ENCODE peak calls at places on chromosomes 11 and 22, in six cellular contexts. T is HCT116, O is Panc1, D is SK-N-SH, K is K562, F is GM23338. B is an unnamed sample.

GRCh38 chr11:12066056-12066798 is 44.2 kb upstream of the MICAL2 start:
- DNase-seq in T (peak), O (peak), D (no peak), K (no peak), F (no peak), B (peak)

GRCh38 chr22:47198801-47199251 is 436.4 kb downstream of the TBC1D22A start:
- DNase-seq in T (no peak), O (no peak), D (peak), K (no peak), F (no peak), B (no peak)

GRCh38 chr11:122786896-122787295 is 51.4 kb upstream of the CRTAM start:
- DNase-seq in T (no peak), O (no peak), D (no peak), K (no peak), F (no peak), B (no peak)

GRCh38 chr11:120883404-120884135 is 140.3 kb upstream of the TBCEL start:
- DNase-seq in T (no peak), O (no peak), D (peak), K (no peak), F (no peak), B (no peak)

GRCh38 chr11:2363816-2364370 is 13.2 kb upstream of the CD81 start:
- DNase-seq in T (no peak), O (no peak), D (no peak), K (no peak), F (no peak), B (no peak)

GRCh38 chr11:61919113-61919840 is 1.9 kb upstream of the RAB3IL1 start:
- DNase-seq in T (no peak), O (no peak), D (no peak), K (no peak), F (no peak), B (no peak)

GRCh38 chr22:17592201-17592600 is 28.9 kb downstream of the SLC25A18 start:
- DNase-seq in T (no peak), O (no peak), D (no peak), K (no peak), F (no peak), B (no peak)

GRCh38 chr11:120248551-120249278 is 8.8 kb downstream of the POU2F3 start:
- DNase-seq in T (peak), O (no peak), D (no peak), K (no peak), F (no peak), B (no peak)

GRCh38 chr11:68584097-68584496 is 100.2 kb upstream of the GAL start:
- DNase-seq in T (no peak), O (no peak), D (peak), K (peak), F (peak), B (peak)

GRCh38 chr11:45180888-45181594 is 34.6 kb downstream of the PRDM11 start:
- DNase-seq in T (peak), O (no peak), D (peak), K (peak), F (peak), B (peak)

GRCh38 chr11:120771551-120772060 is 252.3 kb upstream of the TBCEL start:
- DNase-seq in T (no peak), O (no peak), D (no peak), K (no peak), F (peak), B (no peak)

GRCh38 chr11:124644426-124645280 is 22.0 kb downstream of the TBRG1 start:
- DNase-seq in T (peak), O (peak), D (peak), K (peak), F (peak), B (peak)

GRCh38 chr11:1757861-1758610 is 5.7 kb downstream of the CTSD start:
- DNase-seq in T (no peak), O (no peak), D (no peak), K (no peak), F (no peak), B (peak)

GRCh38 chr11:22346283-22346682 is 8.1 kb downstream of the SLC17A6 start:
- DNase-seq in T (no peak), O (no peak), D (no peak), K (no peak), F (peak), B (no peak)

GRCh38 chr11:10564692-10565318 is 3.7 kb downstream of the LYVE1 start:
- DNase-seq in T (no peak), O (no peak), D (no peak), K (no peak), F (no peak), B (no peak)
- TF ChIP-seq REST in T (no peak), O (no peak), D (no peak), K (no peak), F (no peak), B (no peak)

DNA sequence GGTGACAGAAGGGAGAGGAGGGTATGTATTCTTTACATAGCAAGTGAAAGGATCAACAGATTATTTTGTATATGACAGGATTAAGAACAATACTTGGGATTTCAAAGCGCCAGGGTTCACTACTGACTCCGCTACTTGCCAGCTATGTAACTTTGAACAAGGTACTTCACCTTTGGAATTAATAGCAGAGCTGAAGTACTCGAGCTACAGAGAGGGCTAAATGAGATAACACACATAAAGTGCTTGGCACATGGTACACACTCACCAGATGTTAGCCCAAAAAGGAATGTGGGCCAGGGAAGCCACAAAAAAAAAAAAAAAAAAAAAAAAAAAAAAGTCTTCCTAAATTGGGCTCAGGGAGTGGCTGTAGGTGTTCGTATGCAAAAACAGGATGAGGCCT is 408.4 kb downstream of the BUD13 start:
- DNase-seq in T (no peak), O (no peak), D (no peak), K (no peak), F (no peak), B (no peak)
- H3K4me3 ChIP-seq in T (no peak), O (no peak), D (no peak), K (no peak), F (no peak), B (no peak)

GRCh38 chr22:39283312-39284141 is 35.9 kb downstream of the RPL3 start:
- DNase-seq in T (no peak), O (no peak), D (peak), K (peak), F (no peak), B (no peak)
- TF ChIP-seq POLR2AphosphoS5 in T (no peak), O (no peak), D (no peak), K (no peak), F (no peak), B (no peak)

DNA sequence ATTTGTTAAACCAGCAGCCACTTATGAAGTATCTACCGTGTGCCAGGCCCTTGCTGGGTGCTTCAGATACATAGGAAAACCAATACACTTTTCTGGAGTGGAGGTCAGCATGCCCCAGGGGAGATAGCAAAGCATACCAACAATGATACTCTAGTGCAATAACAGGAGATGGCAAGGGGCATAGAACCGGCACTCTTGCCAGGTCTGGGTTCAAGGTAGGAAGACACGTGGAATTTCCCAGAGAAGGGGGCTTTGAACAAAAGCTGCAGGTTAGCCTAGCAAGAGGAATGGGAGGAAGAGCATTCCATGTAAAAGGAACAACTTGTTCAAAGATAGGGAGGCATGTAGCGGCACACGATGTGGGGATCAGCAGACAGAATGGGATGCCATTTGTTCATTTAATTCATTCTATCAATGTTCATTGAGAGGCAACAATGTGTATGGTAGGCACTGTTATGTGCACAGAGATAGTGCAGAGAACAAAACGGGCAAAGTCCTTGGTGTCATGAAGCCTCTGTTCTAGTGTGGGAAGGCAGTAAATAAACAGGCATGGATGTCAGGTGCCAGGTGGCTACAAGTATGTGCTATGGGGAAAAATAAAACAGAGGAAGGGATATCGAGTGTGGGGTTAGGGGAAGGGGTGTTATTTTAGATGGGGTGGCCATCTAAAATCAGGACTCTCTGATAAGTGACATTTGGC is 162.6 kb upstream of the E2F8 start:
- DNase-seq in T (no peak), O (no peak), D (no peak), K (no peak), F (no peak), B (no peak)
- TF ChIP-seq REST in T (no peak), O (no peak), D (no peak), K (no peak), F (no peak), B (no peak)